ENCODE peak calls at places on chromosome 1, in seven cellular contexts. Q is iPS DF 6.9; A is right cardiac atrium; B is aorta; H is lower lobe of right lung; S is heart right ventricle; M is CD8-positive, alpha-beta T cell. W is an unnamed sample.
A peak's percentile ranks its signal among the peaks of the same experiment; 100 is the strongest.

GRCh38 chr1:220454155-220454777 is 73.7 kb upstream of the MARK1 start:
- DNase-seq in Q (no peak), A (no peak), B (no peak), H (no peak), S (no peak), M (no peak), W (no peak)

GRCh38 chr1:163540727-163541126 is 219.0 kb downstream of the NUF2 start:
- DNase-seq in Q (no peak), A (no peak), B (no peak), H (no peak), S (no peak), M (no peak), W (no peak)

GRCh38 chr1:156262461-156263287 is 14.8 kb upstream of the PAQR6 start:
- DNase-seq in Q (no peak), A (no peak), B (peak; percentile 57), H (no peak), S (no peak), M (no peak), W (no peak)

GRCh38 chr1:214637722-214638473 is 34.9 kb downstream of the CENPF start:
- DNase-seq in Q (peak; percentile 20), A (no peak), B (no peak), H (no peak), S (no peak), M (no peak), W (no peak)

GRCh38 chr1:234647245-234647644 is 37.3 kb upstream of the IRF2BP2 start:
- DNase-seq in Q (no peak), A (no peak), B (no peak), H (no peak), S (no peak), M (no peak), W (no peak)

GRCh38 chr1:43272576-43273571 is 3.1 kb downstream of the TMEM125 start:
- DNase-seq in Q (no peak), A (no peak), B (peak; percentile 68), H (no peak), S (no peak), M (peak; percentile 39), W (no peak)

GRCh38 chr1:20829946-20830345 is 42.8 kb upstream of the HP1BP3 start:
- DNase-seq in Q (no peak), A (no peak), B (no peak), H (no peak), S (no peak), M (no peak), W (no peak)

GRCh38 chr1:26213335-26213905 is 20.6 kb upstream of the CEP85 start:
- DNase-seq in Q (no peak), A (no peak), B (no peak), H (no peak), S (no peak), M (no peak), W (no peak)

GRCh38 chr1:209199822-209200221 is 383.7 kb upstream of the CAMK1G start:
- DNase-seq in Q (no peak), A (no peak), B (no peak), H (no peak), S (no peak), M (no peak), W (peak; percentile 18)

GRCh38 chr1:30920827-30921226 is 12.3 kb upstream of the SDC3 start:
- DNase-seq in Q (no peak), A (no peak), B (no peak), H (no peak), S (no peak), M (no peak), W (no peak)

GRCh38 chr1:205444931-205445652 is 10.8 kb downstream of the BLACAT1 start:
- DNase-seq in Q (no peak), A (peak; percentile 79), B (peak; percentile 85), H (no peak), S (peak; percentile 37), M (no peak), W (peak; percentile 98)

GRCh38 chr1:212557739-212558664 is 50.6 kb upstream of the ATF3 start:
- DNase-seq in Q (no peak), A (peak; percentile 75), B (peak; percentile 89), H (peak; percentile 83), S (peak; percentile 61), M (no peak), W (no peak)

GRCh38 chr1:209590405-209590804 is 6.9 kb downstream of the CAMK1G start:
- DNase-seq in Q (no peak), A (peak; percentile 25), B (no peak), H (no peak), S (peak; percentile 20), M (no peak), W (no peak)

GRCh38 chr1:18681423-18681835 is 50.8 kb downstream of the PAX7 start:
- DNase-seq in Q (no peak), A (no peak), B (no peak), H (no peak), S (no peak), M (no peak), W (peak; percentile 69)

GRCh38 chr1:102872097-102872496 is 236.2 kb downstream of the COL11A1 start:
- DNase-seq in Q (no peak), A (no peak), B (no peak), H (no peak), S (no peak), M (no peak), W (no peak)

GRCh38 chr1:94334156-94334555 is 84.0 kb upstream of the ABCD3 start:
- DNase-seq in Q (no peak), A (no peak), B (no peak), H (no peak), S (no peak), M (no peak), W (no peak)

GRCh38 chr1:232462200-232462599 is 167.7 kb downstream of the SIPA1L2 start:
- DNase-seq in Q (no peak), A (no peak), B (no peak), H (no peak), S (no peak), M (no peak), W (no peak)

DNA sequence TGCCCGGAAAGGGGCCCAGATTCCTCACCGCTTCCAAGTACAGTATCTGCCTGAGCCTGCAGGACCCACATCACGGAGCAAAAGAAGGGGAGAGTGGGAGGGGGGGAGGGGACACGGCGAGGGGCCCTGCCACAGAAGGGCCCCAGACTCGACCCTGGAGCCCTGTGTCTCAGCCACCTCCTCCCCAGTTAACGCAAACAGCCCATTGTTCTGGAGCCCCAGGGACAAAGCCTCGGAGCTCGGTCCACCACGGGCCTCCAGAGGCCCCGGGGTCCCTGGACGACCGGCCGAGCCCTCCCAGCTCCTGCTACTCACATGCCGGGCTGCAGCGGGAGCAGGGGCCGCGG is 512 bp downstream of the MEGF6 start:
- DNase-seq in Q (no peak), A (no peak), B (no peak), H (no peak), S (no peak), M (no peak), W (no peak)
- H3K4me1 ChIP-seq in Q (peaks cover 9% of the 10 kb centered on the region), A (no peaks in the 10 kb centered on the region), B (no peaks in the 10 kb centered on the region), H (peaks cover 62% of the 10 kb centered on the region), S (peaks cover 21% of the 10 kb centered on the region), M (peaks cover 14% of the 10 kb centered on the region), W (peaks cover 18% of the 10 kb centered on the region)

DNA sequence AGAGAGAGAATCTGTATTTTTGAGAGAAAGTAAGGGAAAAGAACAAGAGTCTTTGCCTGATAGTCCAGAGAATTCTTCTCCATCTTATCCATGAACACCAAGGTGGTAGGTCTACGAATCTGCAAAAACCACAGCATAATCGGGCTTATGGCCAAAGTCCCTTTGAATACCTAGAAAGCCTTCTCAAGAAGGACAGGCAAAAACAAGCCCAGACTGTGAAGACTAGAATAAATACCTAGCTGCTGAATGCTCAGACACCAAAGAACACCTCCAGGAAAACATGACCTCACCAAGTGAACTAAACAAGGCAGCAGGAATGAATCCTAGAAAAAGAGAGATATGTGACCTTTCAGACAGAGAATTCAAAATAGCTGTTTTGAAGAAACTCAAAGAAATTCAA is 79.2 kb downstream of the HFM1 start:
- DNase-seq in Q (no peak), A (no peak), B (no peak), H (no peak), S (no peak), M (no peak), W (no peak)
- H3K4me1 ChIP-seq in Q (no peaks in the 10 kb centered on the region), A (no peaks in the 10 kb centered on the region), B (no peaks in the 10 kb centered on the region), H (no peaks in the 10 kb centered on the region), S (no peaks in the 10 kb centered on the region), M (no peaks in the 10 kb centered on the region), W (no peaks in the 10 kb centered on the region)

GRCh38 chr1:66938618-66939017 is 13.8 kb downstream of the MIER1 start:
- DNase-seq in Q (no peak), A (no peak), B (no peak), H (no peak), S (no peak), M (no peak), W (no peak)

GRCh38 chr1:66932291-66932690 is 7.5 kb downstream of the MIER1 start:
- DNase-seq in Q (no peak), A (no peak), B (no peak), H (no peak), S (no peak), M (no peak), W (no peak)

GRCh38 chr1:66940968-66941367 is 16.2 kb downstream of the MIER1 start:
- DNase-seq in Q (no peak), A (no peak), B (no peak), H (no peak), S (no peak), M (no peak), W (no peak)

GRCh38 chr1:66933887-66934700 is 9.3 kb downstream of the MIER1 start:
- DNase-seq in Q (no peak), A (no peak), B (no peak), H (no peak), S (no peak), M (no peak), W (peak; percentile 8)

DNA sequence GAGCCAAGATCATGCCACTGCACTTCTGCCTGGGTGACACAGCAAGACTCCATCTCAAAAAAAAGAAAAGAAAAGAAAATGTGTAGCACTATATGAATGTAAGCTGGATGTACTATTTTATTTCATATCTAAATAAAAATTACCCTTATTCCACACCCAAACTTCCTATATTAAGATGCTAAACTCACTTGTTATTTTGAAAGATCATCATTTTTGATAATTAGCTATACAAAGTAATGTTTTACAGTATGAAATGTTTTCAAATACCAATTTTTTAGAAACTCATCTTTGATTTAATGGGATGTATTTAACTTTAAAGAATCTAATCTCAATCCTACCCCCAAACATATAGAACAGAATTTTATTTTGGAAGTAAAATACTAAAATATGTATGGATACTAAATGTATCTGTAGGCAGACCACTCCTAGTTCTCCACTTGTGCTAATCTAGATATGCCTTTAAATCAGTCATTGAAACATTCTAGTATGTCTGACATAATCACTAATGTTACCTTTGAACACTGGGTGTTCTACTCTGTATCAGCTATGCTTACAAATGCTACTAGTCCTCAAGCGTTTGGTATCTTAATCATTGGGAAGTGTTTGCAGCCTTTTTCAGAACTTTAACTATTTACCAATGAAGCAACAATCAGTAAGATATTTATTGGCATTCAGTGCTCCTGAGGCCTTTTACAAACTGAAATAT is 12.9 kb downstream of the MIER1 start:
- DNase-seq in Q (no peak), A (no peak), B (no peak), H (no peak), S (no peak), M (no peak), W (no peak)
- H3K4me1 ChIP-seq in Q (no peaks in the 10 kb centered on the region), A (peaks cover 3% of the 10 kb centered on the region), B (peaks cover 3% of the 10 kb centered on the region), H (peaks cover 57% of the 10 kb centered on the region), S (peaks cover 69% of the 10 kb centered on the region), M (peaks cover 83% of the 10 kb centered on the region), W (peaks cover 20% of the 10 kb centered on the region)

DNA sequence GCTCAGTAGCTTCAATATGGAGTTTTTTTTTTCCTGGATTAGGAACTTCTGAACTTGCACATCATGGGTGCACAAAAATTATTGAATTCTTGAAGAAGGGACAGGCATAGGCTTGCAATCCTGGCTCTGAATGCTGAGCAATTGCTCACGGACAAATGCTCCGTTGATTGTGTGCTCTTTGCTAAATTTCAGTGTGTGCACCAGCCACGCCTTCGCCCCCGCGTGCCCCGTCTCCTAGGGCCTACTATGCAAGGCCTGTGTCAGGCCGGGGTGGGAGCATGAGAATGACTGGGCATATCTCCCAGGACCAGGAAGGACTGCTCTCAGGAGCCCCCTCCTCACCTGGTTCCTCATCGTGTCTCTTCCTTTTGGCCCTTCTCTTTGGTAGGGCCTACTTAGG is 17.4 kb downstream of the IL6R start:
- DNase-seq in Q (no peak), A (no peak), B (peak; percentile 54), H (peak; percentile 42), S (no peak), M (no peak), W (no peak)
- H3K4me1 ChIP-seq in Q (peaks cover 2% of the 10 kb centered on the region), A (peaks cover 45% of the 10 kb centered on the region), B (no peaks in the 10 kb centered on the region), H (peaks cover 90% of the 10 kb centered on the region), S (peaks cover 81% of the 10 kb centered on the region), M (peaks cover 52% of the 10 kb centered on the region), W (peaks cover 31% of the 10 kb centered on the region)

W was measured in SJCRH30.